ENCODE peak calls at places on chromosomes 7 and 10, in five cellular contexts. R is fibroblast of pulmonary artery; D is CD8-positive, alpha-beta memory T cell; X is CD8-positive, alpha-beta T cell; U is uterus. W is an unnamed sample.
A peak's percentile ranks its signal among the peaks of the same experiment; 100 is the strongest.

GRCh38 chr10:36068542-36068941 is 426.4 kb upstream of the FZD8 start:
- DNase-seq in R (no peak), U (no peak), X (no peak), D (no peak), W (no peak)

GRCh38 chr10:98337484-98337883 is 69.5 kb upstream of the LOXL4 start:
- DNase-seq in U (no peak), R (no peak), X (no peak), D (no peak), W (no peak)

GRCh38 chr10:48608279-48608681 is 3.4 kb upstream of the ARHGAP22 start:
- DNase-seq in R (peak; percentile 49), U (no peak), X (peak; percentile 49), D (no peak), W (peak; percentile 17)

GRCh38 chr10:48231699-48232315 is 42.7 kb downstream of the FRMPD2 start:
- DNase-seq in X (no peak), R (no peak), D (no peak), U (no peak), W (peak; percentile 25)

GRCh38 chr10:11270135-11270857 is 252.6 kb downstream of the CELF2 start:
- DNase-seq in U (peak; percentile 65), D (peak; percentile 63), R (peak; percentile 77), X (peak; percentile 81), W (peak; percentile 34)

GRCh38 chr10:93595378-93596288 is 5.4 kb downstream of the RBP4 start:
- DNase-seq in D (no peak), R (no peak), X (no peak), U (no peak), W (no peak)

GRCh38 chr7:142879060-142879459 is 6.5 kb downstream of the TRPV6 start:
- DNase-seq in U (no peak), D (no peak), X (no peak), R (no peak), W (no peak)

GRCh38 chr7:43700646-43701501 is 28.4 kb downstream of the COA1 start:
- DNase-seq in U (no peak), D (no peak), X (no peak), R (no peak), W (no peak)

GRCh38 chr7:158828343-158829020 is 827 bp downstream of the ESYT2 start:
- DNase-seq in R (no peak), D (no peak), U (peak; percentile 59), X (peak; percentile 63), W (no peak)

GRCh38 chr10:24209421-24209770 is 458 bp downstream of the KIAA1217 start:
- DNase-seq in D (no peak), U (no peak), R (peak; percentile 23), X (no peak), W (no peak)

GRCh38 chr7:29449569-29450260 is 113.9 kb upstream of the PRR15 start:
- DNase-seq in R (no peak), X (no peak), D (no peak), U (no peak), W (no peak)

GRCh38 chr7:153005750-153006149 is 246.2 kb downstream of the ACTR3B start:
- DNase-seq in R (no peak), D (no peak), X (no peak), U (no peak), W (no peak)

GRCh38 chr7:76428868-76429805 is 4.4 kb downstream of the ZP3 start:
- DNase-seq in X (no peak), U (no peak), R (peak; percentile 40), D (no peak), W (no peak)

GRCh38 chr10:31274310-31274709 is 44.7 kb upstream of the ZEB1 start:
- DNase-seq in R (peak; percentile 49), D (no peak), U (no peak), X (no peak), W (no peak)

GRCh38 chr7:47725031-47725780 is 143.3 kb upstream of the TNS3 start:
- DNase-seq in U (no peak), R (no peak), D (no peak), X (no peak), W (no peak)

GRCh38 chr7:125059861-125060456 is 130.3 kb upstream of the POT1 start:
- DNase-seq in R (peak; percentile 39), D (no peak), X (no peak), U (no peak), W (no peak)

GRCh38 chr10:119759832-119760231 is 34.0 kb downstream of the INPP5F start:
- DNase-seq in D (no peak), X (no peak), U (no peak), R (no peak), W (no peak)

GRCh38 chr10:42937649-42938180 is 139.2 kb upstream of the RET start:
- DNase-seq in D (no peak), U (no peak), X (no peak), R (no peak), W (no peak)

GRCh38 chr10:116905845-116906210 is 56.5 kb downstream of the ENO4 start:
- DNase-seq in R (no peak), X (no peak), D (no peak), U (no peak), W (no peak)

GRCh38 chr7:4025211-4025610 is 656.9 kb upstream of the FOXK1 start:
- DNase-seq in U (no peak), X (no peak), D (no peak), R (no peak), W (no peak)

GRCh38 chr10:129963831-129964501 is at the start of gene EBF3:
- DNase-seq in R (peak; percentile 89), D (peak; percentile 8), U (peak; percentile 73), X (no peak), W (no peak)

GRCh38 chr7:102819151-102819550 is 70.4 kb downstream of the FAM185A start:
- DNase-seq in X (no peak), D (no peak), R (peak; percentile 24), U (no peak), W (no peak)

GRCh38 chr7:98135984-98136383 is 29.3 kb downstream of the LMTK2 start:
- DNase-seq in R (no peak), X (no peak), D (no peak), U (no peak), W (no peak)

GRCh38 chr10:519716-520401 is 169.6 kb downstream of the DIP2C start:
- DNase-seq in X (no peak), D (no peak), U (no peak), R (no peak), W (no peak)

GRCh38 chr10:20858292-20859124 is 38.6 kb downstream of the NEBL start:
- DNase-seq in R (peak; percentile 78), D (no peak), X (no peak), U (no peak), W (peak; percentile 15)

GRCh38 chr7:15751191-15751701 is 64.8 kb upstream of the MEOX2 start:
- DNase-seq in R (peak; percentile 35), X (no peak), U (no peak), D (no peak), W (no peak)

GRCh38 chr7:156802214-156802613 is 90.8 kb downstream of the LMBR1 start:
- DNase-seq in U (no peak), X (no peak), R (no peak), D (no peak), W (no peak)

GRCh38 chr7:116877443-116878217 is 15.2 kb downstream of the CAPZA2 start:
- DNase-seq in U (no peak), D (no peak), R (no peak), X (no peak), W (no peak)

GRCh38 chr10:3095373-3096139 is 28.2 kb downstream of the PFKP start:
- DNase-seq in U (peak; percentile 38), R (peak; percentile 99), D (peak; percentile 15), X (no peak), W (no peak)

GRCh38 chr7:106329971-106330733 is 45.4 kb upstream of the NAMPT start:
- DNase-seq in X (no peak), R (peak; percentile 73), U (peak; percentile 16), D (no peak), W (no peak)

GRCh38 chr7:31004393-31004792 is 40.6 kb downstream of the GHRHR start:
- DNase-seq in R (no peak), X (no peak), U (no peak), D (no peak), W (no peak)

GRCh38 chr10:19788075-19788686 is 28.1 kb upstream of the PLXDC2 start:
- DNase-seq in X (no peak), D (no peak), R (peak; percentile 80), U (no peak), W (peak; percentile 52)

GRCh38 chr10:93871805-93872204 is 22.0 kb upstream of the SLC35G1 start:
- DNase-seq in D (no peak), X (no peak), R (no peak), U (no peak), W (no peak)

GRCh38 chr10:49844775-49845561 is 82.8 kb upstream of the OGDHL start:
- DNase-seq in X (no peak), U (no peak), R (peak; percentile 73), D (no peak), W (no peak)

GRCh38 chr10:120962386-120963052 is 111.4 kb downstream of the WDR11 start:
- DNase-seq in R (no peak), D (no peak), X (no peak), U (no peak), W (no peak)

DNA sequence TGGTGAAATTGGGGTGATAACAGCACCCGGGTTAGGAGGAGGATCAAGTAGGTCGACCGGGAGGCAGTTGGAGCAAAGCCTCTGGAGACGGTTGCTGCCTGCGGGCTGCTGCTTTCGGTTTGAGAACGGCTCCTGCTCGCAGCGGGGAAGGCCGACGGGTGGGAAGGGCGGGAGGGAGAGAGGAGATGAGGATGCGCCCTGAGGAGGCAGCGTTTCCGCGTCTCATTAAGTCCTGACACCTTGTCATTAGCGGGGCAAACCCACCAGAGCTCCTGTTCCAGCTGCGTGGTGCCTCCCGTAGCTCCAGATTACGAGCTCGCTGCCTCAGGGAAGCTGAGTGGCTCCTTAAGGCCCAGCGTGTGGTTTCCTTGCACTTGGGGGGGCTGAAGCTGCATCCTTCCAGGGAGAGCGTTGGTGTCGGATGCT is 52.0 kb upstream of the CFAP46 start:
- DNase-seq in R (peak; percentile 13), U (no peak), D (no peak), X (no peak), W (no peak)
- H3K4me3 ChIP-seq in R (peak overlapping the region; percentile 44), U (peak overlapping the region; percentile 28), D (no peak overlapping the region), X (no peak overlapping the region), W (no peak overlapping the region)

DNA sequence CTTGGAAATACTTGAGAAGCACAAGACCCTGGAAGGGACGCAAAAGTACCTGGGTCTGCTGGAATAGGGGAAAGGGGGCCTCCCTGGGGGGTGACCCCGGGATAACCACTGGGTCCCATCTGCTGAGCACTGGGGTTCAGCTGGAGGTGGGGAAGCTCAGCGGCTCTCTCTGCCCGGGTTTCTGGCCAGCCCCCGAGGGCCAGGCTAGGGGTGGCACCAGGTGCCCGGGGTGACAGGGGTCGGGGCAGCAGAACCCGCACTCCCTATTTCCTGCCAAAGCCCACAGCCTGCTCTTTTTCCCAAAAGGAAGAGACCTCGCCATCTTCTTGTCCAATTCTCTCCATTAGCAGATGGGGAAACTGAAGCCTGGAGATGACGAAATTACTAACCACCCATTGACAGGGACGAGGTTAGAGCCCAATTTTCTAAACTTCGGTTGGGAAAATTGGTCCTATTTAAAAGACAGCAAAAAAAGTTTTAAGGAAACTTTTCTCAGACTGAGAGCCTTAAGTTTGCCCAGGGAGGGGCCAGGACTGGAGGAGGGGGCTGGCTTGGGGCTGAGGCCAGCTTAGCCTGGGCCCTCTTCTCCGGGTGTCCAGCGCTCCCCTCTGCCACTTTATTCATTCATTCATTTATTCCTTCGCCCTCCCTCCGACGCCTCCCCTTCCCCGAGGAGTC is 17.8 kb upstream of the GATA3 start:
- DNase-seq in R (no peak), U (no peak), D (no peak), X (peak; percentile 48), W (no peak)
- H3K4me3 ChIP-seq in R (no peak overlapping the region), U (no peak overlapping the region), D (no peak overlapping the region), X (no peak overlapping the region), W (no peak overlapping the region)

GRCh38 chr7:132614428-132615076 is 38.3 kb upstream of the PLXNA4 start:
- DNase-seq in R (peak; percentile 20), U (no peak), X (no peak), D (no peak), W (no peak)
- H3K4me3 ChIP-seq in R (peak overlapping the region; percentile 28), U (no peak overlapping the region), X (no peak overlapping the region), D (no peak overlapping the region), W (no peak overlapping the region)

GRCh38 chr7:38425509-38425908 is 152.1 kb upstream of the TARP start:
- DNase-seq in X (no peak), R (no peak), U (no peak), D (no peak), W (peak; percentile 15)
- H3K4me3 ChIP-seq in X (no peak overlapping the region), R (no peak overlapping the region), U (no peak overlapping the region), D (no peak overlapping the region), W (no peak overlapping the region)